ENCODE peak calls at places on chromosome 19, in six cellular contexts. F is GM23338, X is AG10803, C is neural progenitor cell, I is GM13977, W is epithelial cell of esophagus. S is an unnamed sample.
A peak's percentile ranks its signal among the peaks of the same experiment; 100 is the strongest.

GRCh38 chr19:42351079-42351735 is 25.8 kb downstream of the MEGF8 start:
- DNase-seq in X (no peak), F (no peak), I (no peak), C (no peak), W (no peak), S (no peak)

GRCh38 chr19:610801-611505 is 21.3 kb downstream of the HCN2 start:
- DNase-seq in I (peak; percentile 79), C (no peak), F (no peak), W (no peak), X (peak; percentile 74), S (peak; percentile 87)

GRCh38 chr19:49565261-49565660 is 15.1 kb downstream of the NOSIP start:
- DNase-seq in F (no peak), I (no peak), X (no peak), W (no peak), C (no peak), S (no peak)

GRCh38 chr19:56637976-56638555 is 4.9 kb upstream of the SMIM17 start:
- DNase-seq in F (peak; percentile 91), I (peak; percentile 62), W (peak; percentile 84), C (peak; percentile 95), X (peak; percentile 26), S (peak; percentile 51)

GRCh38 chr19:33947565-33947964 is 150.9 kb downstream of the KCTD15 start:
- DNase-seq in X (no peak), I (no peak), C (peak; percentile 11), W (peak; percentile 2), F (peak; percentile 36), S (no peak)

GRCh38 chr19:55368701-55369563 is 1.3 kb downstream of the IL11 start:
- DNase-seq in I (peak; percentile 64), F (peak; percentile 70), W (peak; percentile 75), C (peak; percentile 63), X (peak; percentile 71), S (peak; percentile 69)

GRCh38 chr19:29714371-29714952 is 599 bp downstream of the C19orf12 start:
- DNase-seq in F (no peak), C (no peak), W (no peak), I (peak; percentile 42), X (no peak), S (no peak)

GRCh38 chr19:31262673-31263308 is 86.4 kb downstream of the TSHZ3 start:
- DNase-seq in F (no peak), C (no peak), I (no peak), X (peak; percentile 22), W (no peak), S (no peak)

GRCh38 chr19:24033962-24034342 is 53.0 kb upstream of the ZNF254 start:
- DNase-seq in F (peak; percentile 50), I (peak; percentile 48), W (peak; percentile 81), X (peak; percentile 65), C (peak; percentile 46), S (peak; percentile 47)

GRCh38 chr19:51131780-51132680 is 7.3 kb downstream of the SIGLEC9 start:
- DNase-seq in X (peak; percentile 65), I (no peak), W (no peak), C (peak; percentile 43), F (peak; percentile 59), S (peak; percentile 33)

GRCh38 chr19:13782537-13782936 is 8.3 kb downstream of the C19orf53 start:
- DNase-seq in I (no peak), X (no peak), W (no peak), F (no peak), C (no peak), S (no peak)

GRCh38 chr19:17686592-17687042 is 1.5 kb downstream of the UNC13A start:
- DNase-seq in F (peak; percentile 90), X (no peak), W (no peak), I (peak; percentile 45), C (peak; percentile 66), S (peak; percentile 39)

GRCh38 chr19:14174883-14175282 is 31.1 kb downstream of the ADGRL1 start:
- DNase-seq in W (no peak), F (no peak), C (no peak), X (no peak), I (no peak), S (no peak)

GRCh38 chr19:29840066-29840950 is 28.5 kb downstream of the CCNE1 start:
- DNase-seq in W (peak; percentile 28), F (no peak), C (no peak), X (no peak), I (no peak), S (no peak)

GRCh38 chr19:51660975-51661600 is 14.5 kb upstream of the SIGLEC14 start:
- DNase-seq in X (peak; percentile 73), F (peak; percentile 95), C (peak; percentile 93), W (peak; percentile 81), I (peak; percentile 46), S (peak; percentile 62)

GRCh38 chr19:14149509-14149994 is 13.2 kb upstream of the ASF1B start:
- DNase-seq in C (no peak), W (peak; percentile 22), F (peak; percentile 28), I (no peak), X (peak; percentile 67), S (peak; percentile 65)

GRCh38 chr19:40584007-40584406 is 7.3 kb downstream of the SHKBP1 start:
- DNase-seq in F (peak; percentile 51), I (no peak), X (no peak), W (peak; percentile 44), C (no peak), S (no peak)

GRCh38 chr19:51798127-51798526 is 3.2 kb downstream of the FPR3 start:
- DNase-seq in I (no peak), C (no peak), F (no peak), W (no peak), X (no peak), S (no peak)

GRCh38 chr19:18470153-18470552 is 32.2 kb upstream of the ISYNA1 start:
- DNase-seq in X (no peak), F (peak; percentile 79), I (peak; percentile 63), W (no peak), C (peak; percentile 86), S (peak; percentile 48)

GRCh38 chr19:49475191-49475932 is 1.3 kb downstream of the FLT3LG start:
- DNase-seq in C (no peak), F (no peak), I (no peak), X (no peak), W (no peak), S (no peak)

GRCh38 chr19:41427647-41428480 is 690 bp upstream of the B3GNT8 start:
- DNase-seq in C (peak; percentile 21), X (peak; percentile 15), I (no peak), F (peak; percentile 63), W (peak; percentile 24), S (no peak)

GRCh38 chr19:45470147-45471081 is 2.6 kb downstream of the FOSB start:
- DNase-seq in C (no peak), I (no peak), X (peak; percentile 62), W (peak; percentile 83), F (no peak), S (no peak)

GRCh38 chr19:28021316-28022185 is 1191.4 kb downstream of the UQCRFS1 start:
- DNase-seq in W (no peak), C (no peak), X (no peak), F (no peak), I (no peak), S (no peak)

GRCh38 chr19:2461751-2462634 is 5.2 kb upstream of the LMNB2 start:
- DNase-seq in I (peak; percentile 89), F (peak; percentile 80), C (peak; percentile 78), X (peak; percentile 50), W (peak; percentile 68), S (peak; percentile 90)
- TF ChIP-seq CTCF in I (no peak), F (no peak), C (peak; percentile 3), X (peak; percentile 39), W (peak; percentile 39), S (no peak)

GRCh38 chr19:12093777-12094176 is 29.2 kb downstream of the ZNF844 start:
- DNase-seq in I (peak; percentile 73), F (no peak), X (no peak), C (no peak), W (no peak), S (peak; percentile 70)

GRCh38 chr19:12095111-12095790 is 30.7 kb downstream of the ZNF844 start:
- DNase-seq in I (no peak), C (no peak), W (no peak), X (peak; percentile 62), F (no peak), S (no peak)

GRCh38 chr19:12092065-12092867 is 27.7 kb downstream of the ZNF844 start:
- DNase-seq in I (peak; percentile 91), X (peak; percentile 87), F (peak; percentile 97), W (peak; percentile 46), C (peak; percentile 94), S (peak; percentile 88)

GRCh38 chr19:12085074-12085818 is 20.7 kb downstream of the ZNF844 start:
- DNase-seq in I (no peak), C (no peak), W (peak; percentile 19), X (no peak), F (no peak), S (no peak)

GRCh38 chr19:12090807-12091206 is 26.3 kb downstream of the ZNF844 start:
- DNase-seq in C (peak; percentile 77), I (peak; percentile 76), F (peak; percentile 71), W (peak; percentile 48), X (peak; percentile 59), S (peak; percentile 72)
- TF ChIP-seq CTCF in C (peak; percentile 77), I (peak; percentile 83), F (peak; percentile 82), W (peak; percentile 41), X (peak; percentile 65), S (peak; percentile 48)

GRCh38 chr19:10552596-10553053 is 8.9 kb downstream of the ATG4D start:
- DNase-seq in I (peak; percentile 46), W (no peak), C (no peak), F (peak; percentile 82), X (no peak), S (peak; percentile 45)

GRCh38 chr19:10553087-10553667 is 9.5 kb downstream of the ATG4D start:
- DNase-seq in F (no peak), I (peak; percentile 32), X (no peak), C (no peak), W (no peak), S (peak; percentile 29)

GRCh38 chr19:10555613-10555979 is 10.2 kb downstream of the KRI1 start:
- DNase-seq in I (peak; percentile 18), X (no peak), C (no peak), F (no peak), W (no peak), S (peak; percentile 25)

GRCh38 chr19:10553943-10554381 is 10.3 kb downstream of the ATG4D start:
- DNase-seq in C (no peak), X (no peak), I (peak; percentile 86), F (no peak), W (peak; percentile 95), S (peak; percentile 83)

GRCh38 chr19:10554760-10555612 is 10.8 kb downstream of the KRI1 start:
- DNase-seq in C (no peak), X (no peak), I (peak; percentile 28), W (peak; percentile 94), F (no peak), S (peak; percentile 14)
- TF ChIP-seq CTCF in C (no peak), X (no peak), I (no peak), W (peak; percentile 39), F (no peak), S (no peak)

GRCh38 chr19:5504115-5504514 is 48.9 kb downstream of the ZNRF4 start:
- DNase-seq in W (no peak), C (no peak), F (peak; percentile 56), X (no peak), I (no peak), S (no peak)
- TF ChIP-seq CTCF in W (peak; percentile 18), C (no peak), F (peak; percentile 45), X (no peak), I (no peak), S (no peak)

GRCh38 chr19:11673608-11674041 is 65.1 kb downstream of the ZNF823 start:
- DNase-seq in W (peak; percentile 55), F (peak; percentile 93), X (peak; percentile 71), I (peak; percentile 57), C (peak; percentile 91), S (peak; percentile 42)
- TF ChIP-seq CTCF in W (peak; percentile 67), F (peak; percentile 98), X (peak; percentile 89), I (peak; percentile 80), C (peak; percentile 96), S (peak; percentile 47)

S was measured in GM20000.